ENCODE peak calls at places on chromosome 3, in six cellular contexts. J is endothelial cell of umbilical vein, V is right cardiac atrium, I is OCI-LY7, K is pancreas, X is PC-9. C is an unnamed sample.

GRCh38 chr3:138371070-138371950 is 22.9 kb downstream of the MRAS start:
- DNase-seq in K (no peak), V (no peak), I (peak), X (no peak), J (no peak), C (no peak)

GRCh38 chr3:56878046-56878445 is 76.3 kb upstream of the ARHGEF3 start:
- DNase-seq in J (peak), K (no peak), X (no peak), I (no peak), V (no peak), C (no peak)

GRCh38 chr3:29694331-29694730 is 413.5 kb downstream of the RBMS3 start:
- DNase-seq in K (no peak), I (no peak), J (no peak), X (no peak), V (no peak), C (no peak)

GRCh38 chr3:51949121-51949520 is 6.1 kb upstream of the GPR62 start:
- DNase-seq in J (no peak), I (no peak), V (no peak), K (no peak), X (no peak), C (no peak)

GRCh38 chr3:119294402-119294888 is 262 bp downstream of the ARHGAP31 start:
- DNase-seq in X (peak), I (peak), V (peak), J (no peak), K (peak), C (peak)

GRCh38 chr3:171566803-171567422 is 106.7 kb upstream of the TNIK start:
- DNase-seq in X (peak), I (peak), V (no peak), J (peak), K (no peak), C (no peak)

GRCh38 chr3:13161771-13162535 is 88.7 kb upstream of the IQSEC1 start:
- DNase-seq in I (no peak), K (no peak), J (no peak), V (no peak), X (no peak), C (peak)

GRCh38 chr3:115323380-115323779 is 176.3 kb upstream of the ZBTB20 start:
- DNase-seq in J (no peak), V (no peak), K (no peak), X (no peak), I (no peak), C (no peak)

GRCh38 chr3:139846729-139847128 is 88.3 kb upstream of the CLSTN2 start:
- DNase-seq in X (no peak), I (no peak), J (no peak), V (no peak), K (no peak), C (no peak)

GRCh38 chr3:127833281-127834032 is 11.1 kb upstream of the MGLL start:
- DNase-seq in J (no peak), I (no peak), V (no peak), K (no peak), X (no peak), C (no peak)

GRCh38 chr3:146080578-146080977 is 80.4 kb downstream of the PLOD2 start:
- DNase-seq in K (no peak), X (no peak), J (no peak), I (no peak), V (no peak), C (no peak)

GRCh38 chr3:76010252-76010651 is 224.9 kb upstream of the ZNF717 start:
- DNase-seq in K (no peak), X (no peak), I (no peak), V (no peak), J (no peak), C (no peak)

GRCh38 chr3:74592359-74592758 is 22.1 kb downstream of the CNTN3 start:
- DNase-seq in J (no peak), V (no peak), I (no peak), K (no peak), X (no peak), C (no peak)

GRCh38 chr3:133573054-133573628 is 345 bp upstream of the CDV3 start:
- DNase-seq in V (peak), I (peak), K (peak), X (peak), J (peak), C (no peak)

GRCh38 chr3:52230889-52231499 is 5.5 kb upstream of the TLR9 start:
- DNase-seq in I (no peak), J (no peak), K (no peak), X (no peak), V (no peak), C (no peak)

GRCh38 chr3:56890448-56891083 is 88.8 kb upstream of the ARHGEF3 start:
- DNase-seq in I (no peak), X (no peak), V (no peak), K (no peak), J (no peak), C (no peak)

GRCh38 chr3:114834175-114834940 is 312.7 kb downstream of the ZBTB20 start:
- DNase-seq in J (no peak), V (no peak), X (no peak), I (no peak), K (no peak), C (no peak)

GRCh38 chr3:53150247-53151085 is 10.5 kb upstream of the PRKCD start:
- DNase-seq in X (peak), V (no peak), J (no peak), I (no peak), K (peak), C (no peak)

GRCh38 chr3:188102861-188103547 is 51.0 kb upstream of the LPP start:
- DNase-seq in J (no peak), K (no peak), V (no peak), I (no peak), X (no peak), C (no peak)

GRCh38 chr3:139355502-139355901 is 11.7 kb downstream of the MRPS22 start:
- DNase-seq in J (no peak), I (no peak), K (no peak), V (peak), X (no peak), C (no peak)

GRCh38 chr3:51500632-51501131 is 867 bp upstream of the DCAF1 start:
- DNase-seq in K (peak), V (peak), J (no peak), X (no peak), I (no peak), C (no peak)

GRCh38 chr3:13408890-13409289 is 11.2 kb downstream of the NUP210 start:
- DNase-seq in J (no peak), I (no peak), V (no peak), X (no peak), K (no peak), C (no peak)

GRCh38 chr3:127049390-127049789 is 66.5 kb downstream of the PLXNA1 start:
- DNase-seq in V (no peak), X (no peak), I (no peak), J (no peak), K (no peak), C (no peak)

GRCh38 chr3:138197058-138197457 is 10.0 kb downstream of the ARMC8 start:
- DNase-seq in V (peak), K (no peak), I (no peak), X (no peak), J (peak), C (no peak)

GRCh38 chr3:81451611-81452010 is 309.8 kb downstream of the GBE1 start:
- DNase-seq in J (peak), I (no peak), V (no peak), X (peak), K (no peak), C (no peak)

GRCh38 chr3:149621218-149622005 is 36.4 kb downstream of the WWTR1 start:
- DNase-seq in J (peak), X (no peak), V (no peak), I (no peak), K (no peak), C (no peak)
- H3K27ac ChIP-seq in J (peak), X (peak), V (no peak), I (no peak), K (no peak), C (no peak)

GRCh38 chr3:186035277-186035676 is 73.6 kb downstream of the ETV5 start:
- DNase-seq in V (no peak), J (no peak), K (no peak), I (no peak), X (no peak), C (no peak)

DNA sequence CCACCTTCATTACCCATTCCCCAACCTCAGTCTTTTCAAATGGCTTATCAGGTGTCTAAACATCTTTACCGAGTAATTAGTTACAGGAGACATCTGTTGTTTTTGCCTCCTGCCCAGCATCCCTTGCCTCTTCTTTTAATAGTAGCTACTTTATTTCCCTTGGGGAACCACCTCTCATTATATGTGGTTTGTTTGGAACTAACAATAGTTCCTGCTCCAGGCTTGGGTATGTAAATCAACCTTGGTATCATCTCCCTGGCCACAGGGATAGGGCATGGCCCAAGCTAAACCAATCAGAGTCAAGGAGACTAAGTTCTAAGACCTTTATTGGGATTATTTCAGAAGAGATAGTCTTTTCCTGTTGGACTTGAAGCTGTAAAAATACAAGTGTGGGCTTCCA is 76.6 kb downstream of the ETV5 start:
- DNase-seq in J (no peak), I (no peak), K (no peak), V (no peak), X (no peak), C (no peak)
- H3K27ac ChIP-seq in J (no peak), I (no peak), K (no peak), V (no peak), X (no peak), C (no peak)

DNA sequence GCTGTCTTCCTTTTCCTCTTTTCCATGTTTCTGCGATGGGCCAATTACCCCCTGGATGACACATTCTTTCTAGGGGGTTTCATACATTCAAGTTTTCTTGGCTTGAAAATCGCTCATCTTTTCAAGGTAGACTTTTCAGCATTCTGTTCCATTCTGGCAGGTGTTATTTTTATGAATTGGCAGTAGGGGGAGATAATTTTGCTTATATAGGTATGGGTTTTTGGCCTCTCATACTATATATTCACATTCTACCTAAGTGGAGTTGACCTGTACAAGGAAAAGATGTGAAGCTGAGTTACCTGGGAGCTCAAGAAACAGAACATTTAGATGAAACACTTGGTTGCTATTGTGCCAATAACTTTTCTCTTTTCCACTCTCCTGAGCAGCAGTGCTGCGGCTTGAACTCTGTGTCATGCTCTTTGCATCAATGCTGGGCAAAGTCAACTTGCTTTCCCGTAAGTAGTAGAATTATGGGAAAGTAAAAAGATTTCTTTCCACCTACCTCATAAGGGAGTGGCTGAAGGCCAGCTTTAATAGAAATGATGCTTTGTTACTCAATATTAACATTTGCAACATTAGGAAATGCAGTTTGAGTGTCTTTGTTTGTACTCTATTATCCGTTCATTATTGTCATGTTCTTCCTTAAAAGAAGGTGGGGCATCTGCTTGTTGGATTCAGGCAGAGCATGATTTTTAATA is 27.9 kb upstream of the MFSD1 start:
- DNase-seq in J (no peak), K (no peak), I (no peak), X (peak), V (no peak), C (no peak)
- H3K27ac ChIP-seq in J (no peak), K (no peak), I (no peak), X (peak), V (no peak), C (no peak)

DNA sequence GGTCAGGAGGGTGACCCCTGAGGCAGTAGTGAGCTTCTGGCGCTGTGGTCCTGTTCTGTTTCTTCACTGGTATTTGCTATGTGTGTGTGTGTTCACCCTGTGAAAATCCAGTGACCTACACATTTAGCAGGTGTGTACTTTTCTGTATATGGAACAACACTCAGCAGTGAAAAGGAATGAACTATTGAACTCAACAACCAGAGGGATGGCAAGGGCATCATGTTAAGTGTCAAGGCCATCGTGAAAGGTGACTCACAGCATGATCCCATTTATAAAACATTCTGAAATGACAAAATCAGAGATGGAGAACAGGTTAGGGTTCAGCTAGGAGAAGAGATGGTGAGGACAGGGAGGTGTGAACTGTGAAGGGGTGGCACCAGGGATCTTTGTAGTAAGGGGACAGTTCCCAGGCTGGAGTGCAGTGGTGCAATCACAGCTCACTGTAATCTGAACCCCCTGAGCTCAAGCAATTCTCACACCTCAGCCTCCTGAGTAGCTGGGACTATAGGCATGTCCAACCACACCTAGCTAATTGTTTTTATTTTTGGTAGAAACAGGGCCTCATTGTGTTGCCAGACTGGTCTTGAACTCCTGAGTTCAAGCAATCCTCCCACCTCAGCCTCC is 10.0 kb upstream of the RAB43 start:
- DNase-seq in K (no peak), V (no peak), J (no peak), X (no peak), I (no peak), C (no peak)
- H3K27ac ChIP-seq in K (no peak), V (peak), J (no peak), X (no peak), I (no peak), C (no peak)

GRCh38 chr3:59443618-59444292 is 393.9 kb upstream of the CFAP20DC start:
- DNase-seq in K (no peak), V (no peak), I (no peak), J (no peak), X (no peak), C (no peak)
- H3K27ac ChIP-seq in K (no peak), V (no peak), I (no peak), J (no peak), X (no peak), C (no peak)